ENCODE peak calls at places on chromosome 22, in four cellular contexts. One of them, this sample, is unnamed.

GRCh38 chr22:36765943-36766450 is 9.9 kb downstream of the IFT27 start:
- DNase-seq in epithelial cell of proximal tubule: no peak
- DNase-seq in upper lobe of right lung: no peak
- DNase-seq in A549: no peak
- DNase-seq in this sample: no peak

GRCh38 chr22:28464179-28464578 is 215.5 kb downstream of the TTC28 start:
- DNase-seq in epithelial cell of proximal tubule: no peak
- DNase-seq in upper lobe of right lung: no peak
- DNase-seq in A549: no peak
- DNase-seq in this sample: no peak

GRCh38 chr22:26648011-26648497 is 9.3 kb upstream of the MIAT start:
- DNase-seq in epithelial cell of proximal tubule: no peak
- DNase-seq in upper lobe of right lung: no peak
- DNase-seq in A549: no peak
- DNase-seq in this sample: no peak

GRCh38 chr22:27397948-27398330 is 403.6 kb downstream of the MN1 start:
- DNase-seq in epithelial cell of proximal tubule: no peak
- DNase-seq in upper lobe of right lung: no peak
- DNase-seq in A549: no peak
- DNase-seq in this sample: no peak

GRCh38 chr22:40519284-40519947 is 117.1 kb downstream of the MRTFA start:
- DNase-seq in epithelial cell of proximal tubule: no peak
- DNase-seq in upper lobe of right lung: no peak
- DNase-seq in A549: no peak
- DNase-seq in this sample: no peak

GRCh38 chr22:36369922-36370781 is 17.6 kb downstream of the MYH9 start:
- DNase-seq in epithelial cell of proximal tubule: no peak
- DNase-seq in upper lobe of right lung: peak
- DNase-seq in A549: peak
- DNase-seq in this sample: peak

GRCh38 chr22:27422442-27422841 is 379.1 kb downstream of the MN1 start:
- DNase-seq in epithelial cell of proximal tubule: no peak
- DNase-seq in upper lobe of right lung: no peak
- DNase-seq in A549: no peak
- DNase-seq in this sample: no peak

GRCh38 chr22:20725987-20726558 is 47.8 kb upstream of the SERPIND1 start:
- DNase-seq in epithelial cell of proximal tubule: no peak
- DNase-seq in upper lobe of right lung: no peak
- DNase-seq in A549: no peak
- DNase-seq in this sample: no peak

GRCh38 chr22:27952779-27953178 is 33.7 kb upstream of the PITPNB start:
- DNase-seq in epithelial cell of proximal tubule: no peak
- DNase-seq in upper lobe of right lung: no peak
- DNase-seq in A549: no peak
- DNase-seq in this sample: no peak

GRCh38 chr22:35523167-35523928 is 17.3 kb upstream of the RASD2 start:
- DNase-seq in epithelial cell of proximal tubule: no peak
- DNase-seq in upper lobe of right lung: no peak
- DNase-seq in A549: no peak
- DNase-seq in this sample: no peak

GRCh38 chr22:31537019-31537535 is 40.7 kb downstream of the SFI1 start:
- DNase-seq in epithelial cell of proximal tubule: no peak
- DNase-seq in upper lobe of right lung: no peak
- DNase-seq in A549: no peak
- DNase-seq in this sample: no peak

GRCh38 chr22:31139866-31140716 is at the start of gene PLA2G3:
- DNase-seq in epithelial cell of proximal tubule: no peak
- DNase-seq in upper lobe of right lung: peak
- DNase-seq in A549: no peak
- DNase-seq in this sample: peak

GRCh38 chr22:42693055-42693762 is 27.5 kb downstream of the A4GALT start:
- DNase-seq in epithelial cell of proximal tubule: no peak
- DNase-seq in upper lobe of right lung: no peak
- DNase-seq in A549: no peak
- DNase-seq in this sample: no peak

GRCh38 chr22:49871482-49871881 is 17.8 kb downstream of the ZBED4 start:
- DNase-seq in epithelial cell of proximal tubule: no peak
- DNase-seq in upper lobe of right lung: no peak
- DNase-seq in A549: peak
- DNase-seq in this sample: no peak

GRCh38 chr22:42704896-42705295 is 15.8 kb downstream of the A4GALT start:
- DNase-seq in epithelial cell of proximal tubule: no peak
- DNase-seq in upper lobe of right lung: no peak
- DNase-seq in A549: no peak
- DNase-seq in this sample: no peak

DNA sequence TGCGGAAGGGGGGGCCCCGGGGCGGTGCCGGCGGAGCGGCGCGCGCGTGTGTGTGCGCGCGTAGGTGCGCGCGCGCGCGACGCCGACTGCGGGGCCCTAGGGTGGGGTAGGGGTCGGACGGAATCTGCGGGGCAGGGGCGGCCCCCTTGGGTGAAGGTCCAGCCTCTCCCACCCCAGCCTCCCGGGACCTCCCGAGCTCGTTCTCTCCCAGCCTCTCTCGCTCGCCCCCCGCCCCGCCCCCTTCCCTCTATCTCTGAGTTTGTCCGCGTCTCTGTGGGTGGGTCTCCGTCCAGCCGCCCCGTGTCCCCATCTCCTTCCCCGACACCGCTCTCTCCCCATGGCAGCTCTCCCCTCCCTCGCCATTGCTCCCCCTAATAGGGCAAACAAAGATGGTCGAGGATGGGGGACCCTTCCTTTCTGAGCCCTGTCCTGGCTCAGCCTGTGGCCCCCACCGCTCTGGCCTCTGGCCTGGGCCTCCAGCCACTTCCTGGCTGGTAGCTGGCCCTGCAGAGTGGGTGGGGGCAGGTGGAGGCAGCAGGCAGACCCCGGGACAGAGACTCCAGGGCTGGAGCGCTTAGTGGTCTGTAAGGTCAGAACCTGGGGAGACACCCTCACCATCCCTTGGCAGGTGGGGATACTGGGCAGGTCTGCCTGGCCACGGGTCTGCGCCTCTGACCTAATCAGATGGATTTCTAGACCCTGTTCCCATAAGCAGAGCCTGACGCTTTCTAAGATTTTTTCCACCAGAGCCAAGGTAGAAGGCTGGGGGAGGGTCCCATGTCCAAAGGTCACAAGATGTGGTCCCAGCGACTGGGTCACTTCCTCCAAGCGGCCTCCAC is 32.9 kb upstream of the PRR5 start:
- DNase-seq in epithelial cell of proximal tubule: no peak
- DNase-seq in upper lobe of right lung: no peak
- DNase-seq in A549: no peak
- DNase-seq in this sample: no peak
- H3K4me3 ChIP-seq in epithelial cell of proximal tubule: peak
- H3K4me3 ChIP-seq in upper lobe of right lung: peak
- H3K4me3 ChIP-seq in A549: peak
- H3K4me3 ChIP-seq in this sample: peak

GRCh38 chr22:29873943-29874342 is 9.0 kb upstream of the MTMR3 start:
- DNase-seq in epithelial cell of proximal tubule: no peak
- DNase-seq in upper lobe of right lung: no peak
- DNase-seq in A549: no peak
- DNase-seq in this sample: no peak
- TF ChIP-seq CTCF in epithelial cell of proximal tubule: no peak
- TF ChIP-seq CTCF in upper lobe of right lung: no peak
- TF ChIP-seq CTCF in A549: no peak
- TF ChIP-seq CTCF in this sample: no peak

GRCh38 chr22:22166941-22167713 is 77.5 kb upstream of the VPREB1 start:
- DNase-seq in epithelial cell of proximal tubule: no peak
- DNase-seq in upper lobe of right lung: no peak
- DNase-seq in A549: no peak
- DNase-seq in this sample: no peak

GRCh38 chr22:22169923-22170322 is 74.7 kb upstream of the VPREB1 start:
- DNase-seq in epithelial cell of proximal tubule: no peak
- DNase-seq in upper lobe of right lung: no peak
- DNase-seq in A549: no peak
- DNase-seq in this sample: no peak

GRCh38 chr22:22168190-22168940 is 76.2 kb upstream of the VPREB1 start:
- DNase-seq in epithelial cell of proximal tubule: peak
- DNase-seq in upper lobe of right lung: no peak
- DNase-seq in A549: peak
- DNase-seq in this sample: no peak

GRCh38 chr22:22167791-22168189 is 76.8 kb upstream of the VPREB1 start:
- DNase-seq in epithelial cell of proximal tubule: no peak
- DNase-seq in upper lobe of right lung: no peak
- DNase-seq in A549: no peak
- DNase-seq in this sample: no peak

DNA sequence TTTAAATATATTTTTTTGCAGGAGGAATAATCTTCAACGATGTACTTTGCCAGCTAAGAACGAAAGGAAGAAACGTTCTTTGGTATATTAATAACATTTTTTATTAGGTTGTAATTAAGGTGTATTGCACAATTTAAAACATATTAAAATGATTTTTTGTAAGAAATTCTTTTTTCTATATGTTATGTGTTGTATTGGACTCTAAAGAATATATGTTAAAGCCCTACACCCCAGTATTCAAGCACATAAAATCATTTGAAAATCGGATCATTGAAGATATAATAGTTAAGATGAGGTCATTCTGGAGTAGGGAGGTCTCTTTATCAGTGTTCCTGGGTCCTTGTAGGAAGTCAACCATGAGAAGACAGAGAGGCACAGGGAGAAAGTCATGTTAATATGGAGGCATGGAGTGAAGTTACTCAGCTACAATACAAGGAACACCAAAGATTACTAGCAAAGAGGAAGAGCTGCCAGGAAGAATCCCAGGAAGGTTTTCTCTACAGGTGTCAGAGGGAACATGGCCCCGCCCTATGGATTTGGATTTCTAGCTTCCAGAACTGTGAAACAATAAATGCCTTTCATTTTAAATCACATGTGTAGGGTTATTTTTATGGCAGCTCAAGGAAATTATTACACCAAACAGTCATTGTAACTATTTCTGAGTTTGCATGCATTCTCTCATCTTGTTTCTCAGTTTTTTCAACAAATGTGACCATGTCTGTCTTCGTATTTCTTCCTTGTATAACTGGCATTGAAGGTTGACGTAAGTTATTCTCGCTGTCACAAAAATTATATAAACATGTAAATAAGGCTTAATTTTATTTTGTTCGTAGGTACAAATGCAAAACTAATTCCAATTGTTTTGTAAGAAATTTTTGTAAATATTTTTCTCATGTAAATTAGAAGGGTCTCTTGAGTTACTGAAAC is 75.4 kb upstream of the VPREB1 start:
- DNase-seq in epithelial cell of proximal tubule: no peak
- DNase-seq in upper lobe of right lung: no peak
- DNase-seq in A549: no peak
- DNase-seq in this sample: no peak
- H3K4me3 ChIP-seq in epithelial cell of proximal tubule: no peak
- H3K4me3 ChIP-seq in upper lobe of right lung: no peak
- H3K4me3 ChIP-seq in A549: peak
- H3K4me3 ChIP-seq in this sample: no peak

DNA sequence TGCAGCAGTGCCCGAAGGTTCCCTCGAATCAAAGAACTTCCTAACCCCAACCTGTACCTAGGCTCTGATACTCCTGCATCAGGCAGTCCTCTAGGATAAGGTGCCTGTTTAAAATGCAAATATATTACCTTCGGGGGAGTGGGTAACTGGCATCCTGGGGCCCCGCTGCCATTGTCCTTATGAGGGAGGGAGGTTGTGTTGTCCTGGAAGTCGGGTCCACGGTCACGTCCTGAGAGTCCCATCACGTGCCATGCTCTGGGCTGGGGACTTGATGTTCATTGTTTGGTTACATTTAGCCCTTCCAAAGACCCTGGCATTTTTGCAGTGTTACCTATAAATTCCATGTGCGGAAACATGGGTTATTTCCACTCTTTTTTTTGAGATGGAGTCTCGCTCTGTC is 67.6 kb downstream of the PARVB start:
- DNase-seq in epithelial cell of proximal tubule: no peak
- DNase-seq in upper lobe of right lung: no peak
- DNase-seq in A549: no peak
- DNase-seq in this sample: no peak
- TF ChIP-seq CTCF in epithelial cell of proximal tubule: no peak
- TF ChIP-seq CTCF in upper lobe of right lung: no peak
- TF ChIP-seq CTCF in A549: no peak
- TF ChIP-seq CTCF in this sample: no peak

GRCh38 chr22:45843030-45843429 is 133.9 kb downstream of the WNT7B start:
- DNase-seq in epithelial cell of proximal tubule: no peak
- DNase-seq in upper lobe of right lung: no peak
- DNase-seq in A549: no peak
- DNase-seq in this sample: no peak
- H3K4me3 ChIP-seq in epithelial cell of proximal tubule: no peak
- H3K4me3 ChIP-seq in upper lobe of right lung: no peak
- H3K4me3 ChIP-seq in A549: no peak
- H3K4me3 ChIP-seq in this sample: no peak

DNA sequence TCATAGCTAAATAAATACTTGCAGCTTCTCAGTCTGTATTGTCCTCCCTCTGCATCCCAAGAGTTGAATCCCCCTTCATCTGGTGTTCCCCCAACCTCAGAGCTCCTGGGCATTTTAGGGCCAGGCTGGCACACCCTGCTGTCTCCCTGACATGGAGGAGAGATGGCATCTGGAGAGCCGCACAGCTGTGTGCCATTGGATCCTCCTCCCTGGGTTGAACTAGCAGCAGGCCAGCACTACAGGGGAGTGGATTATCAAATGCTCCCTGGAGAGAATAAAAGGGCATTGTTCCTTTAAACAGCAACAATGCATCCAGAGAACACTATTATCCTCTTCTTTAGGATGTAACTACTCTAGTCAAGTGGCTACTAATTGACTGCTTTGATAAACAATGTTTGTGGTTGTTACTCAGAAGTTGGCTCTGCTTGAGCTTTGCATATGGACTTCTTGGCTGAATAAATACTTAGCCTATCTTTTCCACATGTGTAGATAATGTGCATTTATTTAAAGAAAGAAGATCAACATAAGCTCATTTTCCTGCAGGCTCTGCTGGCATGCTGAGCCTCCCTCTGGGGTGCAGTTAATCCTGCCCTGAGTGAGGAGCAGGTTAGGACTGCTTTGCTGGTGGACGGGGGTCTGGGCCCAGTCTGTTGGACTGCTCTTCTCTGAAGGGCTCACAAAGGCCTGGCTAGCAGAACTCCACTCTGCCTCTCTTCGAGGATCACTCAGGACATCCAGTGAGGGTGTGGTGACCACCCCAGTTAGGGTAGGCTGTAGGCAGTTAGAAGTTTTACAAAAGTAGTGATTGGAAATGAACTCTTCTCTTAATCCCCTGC is 897.2 kb downstream of the TBC1D22A start:
- DNase-seq in epithelial cell of proximal tubule: no peak
- DNase-seq in upper lobe of right lung: no peak
- DNase-seq in A549: no peak
- DNase-seq in this sample: no peak
- TF ChIP-seq CTCF in epithelial cell of proximal tubule: no peak
- TF ChIP-seq CTCF in upper lobe of right lung: no peak
- TF ChIP-seq CTCF in A549: no peak
- TF ChIP-seq CTCF in this sample: no peak

This sample was measured in retinal pigment epithelial cell.